ENCODE peak calls at places on chromosome 22, in six cellular contexts. V is spleen, B is transverse colon, I is IMR-90, X is body of pancreas, Y is stomach. J is an unnamed sample. For H3K27me3, the result is how much of the 10 kb centered on the place peaks cover.

GRCh38 chr22:27866136-27867091 is 52.6 kb downstream of the PITPNB start:
- DNase-seq in Y (peak), X (no peak), B (no peak), I (peak), V (no peak), J (peak)

GRCh38 chr22:17970205-17970708 is 54.1 kb downstream of the MICAL3 start:
- DNase-seq in I (peak), B (no peak), Y (no peak), X (no peak), V (peak), J (no peak)

GRCh38 chr22:29344137-29344536 is 28.6 kb upstream of the RASL10A start:
- DNase-seq in B (peak), V (no peak), I (peak), X (peak), Y (peak), J (peak)

GRCh38 chr22:29030618-29031235 is 30.9 kb downstream of the C22orf31 start:
- DNase-seq in V (peak), I (peak), Y (peak), B (peak), X (peak), J (peak)

GRCh38 chr22:29348956-29349355 is 33.5 kb upstream of the RASL10A start:
- DNase-seq in X (no peak), V (no peak), Y (no peak), I (no peak), B (no peak), J (no peak)

GRCh38 chr22:45508814-45509213 is 6.1 kb downstream of the FBLN1 start:
- DNase-seq in I (no peak), B (no peak), Y (no peak), X (no peak), V (no peak), J (no peak)

GRCh38 chr22:41215926-41216325 is 10.8 kb downstream of the L3MBTL2 start:
- DNase-seq in B (no peak), X (no peak), I (no peak), Y (no peak), V (no peak), J (no peak)

GRCh38 chr22:19036523-19037273 is 85.5 kb downstream of the DGCR2 start:
- DNase-seq in V (no peak), I (peak), Y (no peak), B (no peak), X (no peak), J (no peak)

GRCh38 chr22:31537019-31537535 is 40.7 kb downstream of the SFI1 start:
- DNase-seq in V (no peak), X (no peak), Y (no peak), I (no peak), B (no peak), J (no peak)

GRCh38 chr22:46142548-46143490 is 7.5 kb upstream of the PPARA start:
- DNase-seq in Y (no peak), B (no peak), X (no peak), I (no peak), V (no peak), J (no peak)

GRCh38 chr22:19331474-19331873 is 40.0 kb upstream of the CLTCL1 start:
- DNase-seq in V (no peak), X (no peak), B (no peak), I (no peak), Y (no peak), J (no peak)

GRCh38 chr22:31431950-31432349 is 32.5 kb downstream of the DRG1 start:
- DNase-seq in I (no peak), Y (no peak), V (no peak), X (no peak), B (no peak), J (no peak)

GRCh38 chr22:44384563-44384940 is 71.8 kb upstream of the SHISAL1 start:
- DNase-seq in V (peak), I (no peak), B (no peak), Y (no peak), X (no peak), J (no peak)

GRCh38 chr22:29767289-29768051 is at the start of gene UQCR10:
- DNase-seq in B (peak), V (peak), I (peak), Y (peak), X (peak), J (peak)

GRCh38 chr22:32469799-32470212 is 4.8 kb upstream of the FBXO7 start:
- DNase-seq in V (no peak), B (peak), X (no peak), I (peak), Y (no peak), J (no peak)

GRCh38 chr22:26685601-26686000 is 28.2 kb downstream of the MIAT start:
- DNase-seq in V (no peak), X (no peak), Y (no peak), B (no peak), I (no peak), J (no peak)

GRCh38 chr22:47100646-47101045 is 338.2 kb downstream of the TBC1D22A start:
- DNase-seq in Y (no peak), V (no peak), X (no peak), I (no peak), B (no peak), J (no peak)

GRCh38 chr22:48362736-48363404 is 1464.8 kb downstream of the BRD1 start:
- DNase-seq in I (no peak), X (no peak), V (peak), B (peak), Y (peak), J (no peak)

GRCh38 chr22:35462558-35463230 is 62.8 kb downstream of the MCM5 start:
- DNase-seq in I (no peak), V (no peak), X (no peak), B (no peak), Y (no peak), J (no peak)

GRCh38 chr22:24984122-24984521 is 31.6 kb downstream of the KIAA1671 start:
- DNase-seq in Y (no peak), X (no peak), V (no peak), B (no peak), I (no peak), J (no peak)

GRCh38 chr22:24983151-24983550 is 30.6 kb downstream of the KIAA1671 start:
- DNase-seq in B (no peak), X (no peak), I (no peak), Y (no peak), V (no peak), J (no peak)

GRCh38 chr22:24989135-24989534 is 36.6 kb downstream of the KIAA1671 start:
- DNase-seq in X (no peak), I (no peak), Y (no peak), V (no peak), B (no peak), J (no peak)

GRCh38 chr22:24986816-24987215 is 34.3 kb downstream of the KIAA1671 start:
- DNase-seq in X (no peak), Y (no peak), I (no peak), V (no peak), B (peak), J (no peak)

DNA sequence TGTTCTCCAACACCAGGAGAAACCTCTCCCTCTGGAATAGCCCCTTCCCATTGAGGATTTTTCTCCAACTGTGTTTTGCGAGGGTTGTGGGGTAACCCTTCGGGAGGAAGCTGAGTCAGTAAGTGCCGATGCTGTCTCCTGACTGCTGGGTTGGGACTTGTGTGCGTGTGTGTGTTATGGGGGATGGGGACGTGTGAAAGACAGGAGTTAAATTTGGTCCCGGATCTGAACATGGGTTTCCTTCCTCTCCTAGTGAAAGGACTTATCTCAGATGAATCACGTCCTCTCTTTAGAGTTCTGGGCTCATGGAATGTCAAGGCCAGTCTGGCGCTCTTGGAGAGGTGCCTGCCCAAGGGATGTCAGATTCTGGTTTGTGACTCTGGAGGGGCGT is 33.3 kb downstream of the KIAA1671 start:
- DNase-seq in X (no peak), B (no peak), V (no peak), Y (no peak), I (peak), J (no peak)
- TF ChIP-seq POLR2A in X (no peak), B (no peak), V (no peak), Y (no peak), I (no peak), J (no peak)

DNA sequence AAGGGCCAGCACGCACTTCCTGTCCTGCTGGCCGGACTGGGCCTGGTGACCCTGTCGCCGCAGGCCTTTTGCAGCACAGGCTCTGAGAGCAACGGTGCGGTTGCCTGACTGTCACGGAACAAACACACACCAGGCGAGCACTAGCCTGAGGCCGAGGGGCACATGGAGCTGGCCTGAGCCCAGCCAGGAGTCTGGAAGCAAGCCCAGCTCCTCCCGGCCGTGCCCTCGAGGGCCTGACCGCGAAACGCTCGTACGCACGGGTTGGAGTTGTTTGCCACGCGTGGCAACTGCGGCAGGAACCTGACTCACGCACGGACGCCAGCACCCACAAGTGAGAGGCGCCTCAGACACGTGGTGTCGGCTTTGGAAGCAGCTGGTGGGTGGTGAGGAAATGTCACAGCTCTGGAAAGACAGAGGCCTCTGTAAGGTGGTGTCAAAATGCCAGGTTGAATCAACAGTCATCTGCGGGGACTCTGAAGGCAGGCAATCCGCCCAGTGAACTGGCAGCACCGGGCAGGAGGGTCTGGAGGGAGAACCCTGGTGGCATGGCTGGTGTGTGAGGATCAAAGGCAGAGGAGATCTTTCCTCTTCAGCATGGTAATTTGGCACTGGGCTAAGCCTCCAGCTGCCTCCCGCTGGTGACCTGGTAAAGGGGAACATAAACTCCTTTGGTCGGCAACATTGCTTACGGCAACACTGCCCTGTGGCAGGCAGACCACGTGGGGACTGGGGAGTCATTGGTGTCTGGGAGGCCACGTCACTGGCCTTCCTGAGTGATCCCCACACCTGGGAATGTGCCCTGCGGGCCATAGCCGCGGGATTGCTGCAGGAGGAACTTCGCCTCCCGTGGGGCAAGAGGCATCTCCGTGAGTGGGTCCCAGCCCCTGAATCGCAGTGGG is 15.3 kb upstream of the IL17REL start:
- DNase-seq in B (peak), Y (peak), X (no peak), V (peak), I (peak), J (no peak)
- H3K27me3 ChIP-seq in B (under half), Y (half or more), X (under half), V (under half), I (under half), J (under half)

GRCh38 chr22:42522546-42522945 is 3.0 kb upstream of the RRP7A start:
- DNase-seq in X (no peak), Y (no peak), V (no peak), I (no peak), B (no peak), J (no peak)

GRCh38 chr22:42515896-42516295 is 3.7 kb downstream of the RRP7A start:
- DNase-seq in B (no peak), X (peak), Y (no peak), V (no peak), I (no peak), J (no peak)

GRCh38 chr22:42520663-42521546 is 1.3 kb upstream of the RRP7A start:
- DNase-seq in Y (peak), X (no peak), V (no peak), I (no peak), B (no peak), J (no peak)

GRCh38 chr22:42519544-42520237 is at the start of gene RRP7A:
- DNase-seq in I (peak), Y (peak), B (peak), X (peak), V (peak), J (peak)
- TF ChIP-seq POLR2A in I (peak), Y (no peak), B (peak), X (peak), V (peak), J (peak)

DNA sequence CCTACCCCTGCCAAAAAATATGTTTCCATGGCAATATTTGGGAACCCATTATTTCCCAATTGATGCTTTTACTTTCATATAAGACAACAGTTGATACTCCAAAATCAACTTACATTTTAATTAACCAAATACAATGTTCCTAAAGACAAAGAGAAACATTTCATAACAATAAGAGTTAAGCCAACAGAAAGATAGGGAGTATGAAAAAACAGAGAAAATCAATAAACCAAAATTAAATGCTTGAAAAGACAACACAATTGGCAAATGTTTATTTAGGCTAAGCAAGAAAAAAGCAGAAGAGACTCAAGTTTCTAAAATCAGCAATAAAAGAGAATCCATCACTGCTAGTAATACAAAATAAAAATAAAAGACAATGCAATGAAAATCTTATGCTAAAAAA is 123.1 kb upstream of the VPREB1 start:
- DNase-seq in B (no peak), X (no peak), Y (no peak), V (no peak), I (no peak), J (no peak)
- H3K27me3 ChIP-seq in B (under half), X (under half), Y (half or more), V (under half), I (under half), J (under half)

DNA sequence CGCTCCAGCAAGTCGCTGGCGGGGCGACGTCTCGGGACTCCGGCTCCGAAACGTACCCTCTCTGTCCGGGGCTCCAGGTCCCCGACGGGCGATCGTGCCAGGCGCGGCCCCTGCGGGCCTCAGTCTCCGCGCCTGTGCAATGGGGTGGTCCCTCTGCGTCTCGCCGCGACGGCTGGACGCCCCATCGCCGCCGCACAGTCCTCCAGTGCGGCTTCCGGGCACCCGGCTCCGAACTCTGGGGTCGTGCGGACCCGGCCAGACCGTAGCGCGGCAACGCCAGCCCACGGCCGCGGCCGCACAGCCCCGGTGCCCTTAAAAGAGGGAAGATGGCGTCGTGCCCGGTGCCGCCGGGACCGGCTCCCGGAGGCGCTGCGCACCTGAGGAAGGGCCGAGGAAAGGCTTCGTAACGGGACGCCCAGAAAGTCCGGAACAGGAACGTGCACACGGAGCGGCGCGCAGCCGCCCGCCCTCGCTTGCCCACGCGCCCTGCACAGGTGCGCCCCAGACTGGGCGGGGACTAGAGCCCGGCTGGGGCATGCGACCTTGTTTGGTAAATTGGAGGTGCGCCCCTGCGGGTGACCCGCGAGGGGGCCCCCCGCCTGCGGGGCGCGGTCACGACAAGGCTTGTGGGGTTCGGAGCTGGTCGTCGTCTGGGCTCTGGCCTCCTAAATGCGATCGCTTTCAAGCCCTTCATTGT is 525 bp downstream of the BIK start:
- DNase-seq in I (no peak), B (peak), V (peak), Y (peak), X (peak), J (peak)
- TF ChIP-seq POLR2A in I (no peak), B (peak), V (no peak), Y (no peak), X (no peak), J (no peak)

DNA sequence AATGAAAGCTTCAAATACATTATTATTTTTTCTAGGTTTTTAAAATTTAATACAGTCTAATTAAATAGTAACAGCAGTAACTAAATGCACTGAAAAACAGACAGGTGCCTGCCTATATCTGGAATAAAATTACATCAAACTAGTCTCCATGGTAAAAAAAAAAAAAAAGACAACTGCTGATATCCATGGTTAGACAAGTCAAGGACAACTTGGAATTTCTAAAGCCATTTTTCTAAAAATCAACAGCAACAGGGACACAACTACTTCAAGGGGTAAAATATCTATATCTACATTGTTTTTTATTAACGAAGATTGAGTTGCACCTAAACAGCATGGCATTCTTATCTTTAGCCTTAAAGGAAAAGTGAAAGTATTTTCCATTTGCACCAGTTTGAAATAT is 74.7 kb upstream of the VPREB1 start:
- DNase-seq in X (no peak), V (no peak), Y (no peak), B (no peak), I (no peak), J (no peak)
- H3K27me3 ChIP-seq in X (under half), V (under half), Y (under half), B (under half), I (under half), J (under half)

DNA sequence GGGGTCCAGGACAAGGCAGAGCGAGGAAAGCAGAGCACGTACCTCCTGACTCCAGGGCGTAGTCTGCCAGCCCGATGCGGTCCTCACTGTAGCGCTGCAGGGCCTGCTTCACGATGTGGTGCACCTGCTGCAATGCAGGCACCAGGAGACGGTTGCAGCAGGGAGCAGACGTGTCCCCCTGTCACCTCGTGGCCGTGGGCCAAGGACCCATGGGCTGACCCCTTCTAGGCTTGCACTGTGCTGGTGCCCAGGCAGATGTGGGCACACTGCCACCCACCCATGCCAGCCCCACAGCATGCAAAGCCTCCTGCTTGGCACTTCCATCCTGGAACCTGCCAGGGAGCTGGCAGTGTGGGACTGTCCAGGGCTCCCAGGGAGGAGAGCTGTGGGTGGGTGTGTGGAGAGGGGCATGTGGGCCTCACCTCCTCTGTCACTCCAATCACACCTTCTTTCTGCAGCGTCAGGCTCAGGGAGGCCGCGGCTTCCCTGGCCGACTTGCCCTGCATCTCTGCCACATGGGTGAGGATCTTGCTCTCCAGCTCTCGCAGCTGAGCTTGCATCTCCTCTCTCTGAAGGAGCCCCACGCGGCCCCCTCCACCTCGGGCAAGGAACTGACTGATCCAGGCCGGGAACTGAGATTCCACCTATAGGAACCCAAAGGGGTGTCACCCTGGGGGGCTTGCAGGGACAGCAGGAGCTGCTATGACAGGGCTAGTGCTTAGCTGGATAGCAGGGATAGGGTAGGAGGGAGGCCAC is 16.3 kb downstream of the SUN2 start:
- DNase-seq in Y (no peak), I (no peak), B (no peak), X (no peak), V (no peak), J (no peak)
- TF ChIP-seq POLR2A in Y (no peak), I (no peak), B (no peak), X (no peak), V (no peak), J (no peak)

J was measured in prostate gland.